ENCODE peak calls at places on chromosomes 4 and X, in seven cellular contexts. X is stimulated activated CD4-positive, alpha-beta T cell treated with anti-CD3 and anti-CD28 coated beads, Interleukin-4, amount 100 ng/mL, for 24 hours; K is fibroblast of pulmonary artery; C is T-cell; A is NCI-H1092; N is nephron progenitor cell; S is H7. T is an unnamed sample.

GRCh38 chr4:65670331-65671031 is at the start of gene EPHA5:
- DNase-seq in S (peak; percentile 78), K (peak; percentile 91), X (no peak), A (peak; percentile 67), C (no peak), N (peak; percentile 83), T (peak; percentile 70)

GRCh38 chr4:52633846-52634245 is 25.3 kb downstream of the USP46 start:
- DNase-seq in S (no peak), K (no peak), C (no peak), A (no peak), X (no peak), N (no peak), T (no peak)

GRCh38 chr4:6692806-6693205 is 872 bp upstream of the S100P start:
- DNase-seq in K (no peak), N (no peak), X (no peak), S (peak; percentile 6), A (no peak), C (no peak), T (no peak)

GRCh38 chrX:57915680-57916079 is 5.4 kb upstream of the ZXDA start:
- DNase-seq in A (no peak), X (no peak), N (no peak), S (no peak), K (no peak), C (no peak), T (no peak)

GRCh38 chrX:119685225-119686066 is 7.5 kb downstream of the SEPTIN6 start:
- DNase-seq in S (no peak), K (no peak), N (no peak), A (no peak), X (peak; percentile 51), C (no peak), T (no peak)

GRCh38 chr4:105679186-105679585 is 29.3 kb downstream of the INTS12 start:
- DNase-seq in K (no peak), N (no peak), A (no peak), C (no peak), X (no peak), S (no peak), T (no peak)

GRCh38 chr4:1502976-1503375 is 96.7 kb upstream of the NKX1-1 start:
- DNase-seq in K (no peak), N (no peak), S (peak; percentile 53), X (no peak), C (no peak), A (no peak), T (no peak)

GRCh38 chr4:174365018-174365587 is 81.4 kb downstream of the CEP44 start:
- DNase-seq in N (peak; percentile 29), S (no peak), C (no peak), A (peak; percentile 34), X (no peak), K (peak; percentile 70), T (peak; percentile 35)

GRCh38 chr4:83535520-83535944 is 376 bp upstream of the GPAT3 start:
- DNase-seq in K (peak; percentile 69), C (peak; percentile 37), S (peak; percentile 51), N (peak; percentile 31), A (no peak), X (peak; percentile 42), T (peak; percentile 21)

GRCh38 chr4:31307026-31307425 is 586.9 kb downstream of the PCDH7 start:
- DNase-seq in C (no peak), S (no peak), A (no peak), K (no peak), X (no peak), N (no peak), T (no peak)

GRCh38 chr4:87451537-87451936 is 29.2 kb downstream of the NUDT9 start:
- DNase-seq in C (no peak), A (no peak), X (no peak), K (no peak), S (no peak), N (no peak), T (no peak)

GRCh38 chrX:43961699-43962098 is 11.5 kb downstream of the NDP start:
- DNase-seq in X (no peak), A (no peak), N (no peak), S (no peak), C (no peak), K (no peak), T (no peak)